ENCODE peak calls at places on chromosomes 5 and 9, in ten cellular contexts. D is mucosa of descending colon, V is lower lobe of right lung, M is neural progenitor cell, Q is gastrocnemius medialis, Y is fibroblast of lung, F is hepatocyte, W is upper lobe of right lung, N is tibial nerve, K is prostate gland. I is an unnamed sample.
A peak's percentile ranks its signal among the peaks of the same experiment; 100 is the strongest.

GRCh38 chr5:159216454-159216853 is 7.1 kb upstream of the RNF145 start:
- DNase-seq in D (no peak), V (no peak), M (no peak), Q (no peak), Y (no peak), F (no peak), W (no peak), N (no peak), K (no peak), I (no peak)

GRCh38 chr5:172353271-172353807 is 69.8 kb upstream of the UBTD2 start:
- DNase-seq in D (no peak), V (no peak), M (no peak), Q (no peak), Y (no peak), F (no peak), W (no peak), N (no peak), K (no peak), I (peak; percentile 68)

GRCh38 chr5:16593013-16593412 is 23.8 kb downstream of the RETREG1 start:
- DNase-seq in D (no peak), V (no peak), M (no peak), Q (no peak), Y (peak; percentile 80), F (no peak), W (no peak), N (no peak), K (no peak), I (no peak)

GRCh38 chr5:94422819-94423218 is 195.6 kb downstream of the KIAA0825 start:
- DNase-seq in D (no peak), V (no peak), M (peak; percentile 30), Q (no peak), Y (peak; percentile 85), F (no peak), W (no peak), N (no peak), K (no peak), I (no peak)

GRCh38 chr5:180598797-180599589 is 7.7 kb upstream of the SCGB3A1 start:
- DNase-seq in D (peak; percentile 23), V (no peak), M (no peak), Q (no peak), Y (no peak), F (no peak), W (peak; percentile 49), N (no peak), K (no peak), I (no peak)

GRCh38 chr5:74250304-74251102 is 390.0 kb downstream of the ENC1 start:
- DNase-seq in D (no peak), V (no peak), M (no peak), Q (no peak), Y (no peak), F (no peak), W (no peak), N (no peak), K (no peak), I (no peak)

GRCh38 chr5:96896285-96896711 is 20.0 kb downstream of the ERAP2 start:
- DNase-seq in D (no peak), V (no peak), M (no peak), Q (no peak), Y (no peak), F (no peak), W (no peak), N (no peak), K (no peak), I (no peak)

GRCh38 chr5:96605144-96605543 is 57.0 kb upstream of the CAST start:
- DNase-seq in D (no peak), V (no peak), M (no peak), Q (no peak), Y (no peak), F (no peak), W (no peak), N (no peak), K (no peak), I (no peak)

GRCh38 chr5:141590127-141590526 is 28.7 kb downstream of the DIAPH1 start:
- DNase-seq in D (no peak), V (no peak), M (no peak), Q (no peak), Y (no peak), F (no peak), W (no peak), N (no peak), K (no peak), I (peak; percentile 19)

GRCh38 chr9:134377976-134378375 is 51.7 kb downstream of the RXRA start:
- DNase-seq in D (peak; percentile 95), V (peak; percentile 87), M (no peak), Q (peak; percentile 92), Y (no peak), F (no peak), W (peak; percentile 91), N (no peak), K (peak; percentile 55), I (no peak)

GRCh38 chr5:98726258-98726657 is 47.2 kb upstream of the RGMB start:
- DNase-seq in D (no peak), V (no peak), M (no peak), Q (no peak), Y (no peak), F (no peak), W (no peak), N (no peak), K (no peak), I (no peak)

GRCh38 chr9:98774746-98775145 is 21.6 kb downstream of the ANKS6 start:
- DNase-seq in D (no peak), V (no peak), M (peak; percentile 46), Q (no peak), Y (no peak), F (no peak), W (no peak), N (no peak), K (no peak), I (no peak)

GRCh38 chr9:88801214-88801796 is 190.0 kb upstream of the S1PR3 start:
- DNase-seq in D (no peak), V (no peak), M (no peak), Q (no peak), Y (no peak), F (no peak), W (no peak), N (no peak), K (no peak), I (no peak)

GRCh38 chr5:147567917-147568598 is 58.2 kb upstream of the DPYSL3 start:
- DNase-seq in D (no peak), V (no peak), M (peak; percentile 83), Q (no peak), Y (peak; percentile 99), F (no peak), W (no peak), N (no peak), K (no peak), I (peak; percentile 42)

GRCh38 chr5:88729476-88730182 is 153.4 kb downstream of the MEF2C start:
- DNase-seq in D (no peak), V (no peak), M (peak; percentile 84), Q (peak; percentile 61), Y (peak; percentile 66), F (peak; percentile 86), W (no peak), N (peak; percentile 73), K (peak; percentile 68), I (peak; percentile 68)

GRCh38 chr5:91133183-91133582 is 249.9 kb downstream of the ARRDC3 start:
- DNase-seq in D (no peak), V (no peak), M (no peak), Q (no peak), Y (no peak), F (no peak), W (no peak), N (no peak), K (no peak), I (no peak)

GRCh38 chr5:80174790-80175189 is 81.1 kb downstream of the SERINC5 start:
- DNase-seq in D (no peak), V (no peak), M (no peak), Q (no peak), Y (no peak), F (no peak), W (no peak), N (no peak), K (peak; percentile 47), I (no peak)

GRCh38 chr5:81134066-81134465 is 99.1 kb upstream of the CKMT2 start:
- DNase-seq in D (no peak), V (no peak), M (no peak), Q (no peak), Y (no peak), F (no peak), W (no peak), N (no peak), K (no peak), I (no peak)

GRCh38 chr5:887947-888640 is 4.5 kb downstream of the BRD9 start:
- DNase-seq in D (no peak), V (no peak), M (no peak), Q (no peak), Y (no peak), F (no peak), W (no peak), N (no peak), K (no peak), I (no peak)

GRCh38 chr9:92507005-92507404 is 24.7 kb upstream of the ASPN start:
- DNase-seq in D (no peak), V (no peak), M (no peak), Q (no peak), Y (no peak), F (no peak), W (no peak), N (no peak), K (no peak), I (no peak)
- TF ChIP-seq CTCF in D (no peak), V (no peak), M (no peak), Q (no peak), Y (no peak), F (no peak), W (no peak), N (no peak), K (no peak), I (no peak)

GRCh38 chr9:15155323-15155722 is 151.7 kb downstream of the TTC39B start:
- DNase-seq in D (no peak), V (no peak), M (no peak), Q (no peak), Y (no peak), F (no peak), W (no peak), N (no peak), K (no peak), I (no peak)
- H3K4me1 ChIP-seq in D (no peaks in the 10 kb centered on the region), V (no peaks in the 10 kb centered on the region), M (peaks cover 5% of the 10 kb centered on the region), Q (no peaks in the 10 kb centered on the region), Y (peaks cover 3% of the 10 kb centered on the region), F (no peaks in the 10 kb centered on the region), W (peaks cover 3% of the 10 kb centered on the region), N (peaks cover 9% of the 10 kb centered on the region), K (no peaks in the 10 kb centered on the region), I (no peaks in the 10 kb centered on the region)

GRCh38 chr9:78958887-78959286 is 612.9 kb upstream of the TLE4 start:
- DNase-seq in D (no peak), V (no peak), M (no peak), Q (no peak), Y (no peak), F (no peak), W (no peak), N (no peak), K (no peak), I (no peak)
- TF ChIP-seq CTCF in D (no peak), V (no peak), M (peak; percentile 45), Q (no peak), Y (no peak), F (no peak), W (no peak), N (no peak), K (no peak), I (no peak)

DNA sequence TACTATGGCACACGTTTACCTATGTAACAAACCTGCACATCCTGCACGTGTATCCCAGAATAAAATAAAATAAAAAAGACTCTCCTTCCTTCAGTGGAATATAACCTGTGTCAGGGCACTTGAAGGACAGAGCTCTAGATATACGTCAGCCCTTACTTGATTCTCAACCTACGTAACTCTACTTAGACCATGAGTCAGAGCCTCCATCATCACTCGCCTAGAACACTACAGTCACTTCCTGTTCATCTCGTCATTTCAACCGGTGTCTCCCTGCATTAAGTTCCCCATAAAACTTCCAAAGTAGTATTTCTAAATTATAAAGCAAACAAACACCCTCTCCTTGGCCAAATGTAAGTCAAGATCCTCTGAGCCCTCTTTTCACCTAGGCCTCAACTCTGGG is 243.5 kb upstream of the CCNG1 start:
- DNase-seq in D (no peak), V (no peak), M (no peak), Q (no peak), Y (no peak), F (no peak), W (no peak), N (no peak), K (no peak), I (no peak)
- H3K4me1 ChIP-seq in D (no peaks in the 10 kb centered on the region), V (no peaks in the 10 kb centered on the region), M (no peaks in the 10 kb centered on the region), Q (no peaks in the 10 kb centered on the region), Y (no peaks in the 10 kb centered on the region), F (no peaks in the 10 kb centered on the region), W (no peaks in the 10 kb centered on the region), N (no peaks in the 10 kb centered on the region), K (no peaks in the 10 kb centered on the region), I (no peaks in the 10 kb centered on the region)

I was measured in Caco-2.